ENCODE peak calls at places on chromosomes 6 and 20, in six cellular contexts. One of them, this sample, is unnamed.

GRCh38 chr6:81772741-81773140 is 20.3 kb upstream of the TENT5A start:
- DNase-seq in islet precursor cell: peak; percentile 77
- DNase-seq in transverse colon: no peak
- DNase-seq in T follicular helper cell: no peak
- DNase-seq in body of pancreas: no peak
- DNase-seq in substantia nigra: no peak
- DNase-seq in this sample: no peak

GRCh38 chr6:119929121-119929520 is 579.6 kb upstream of the MAN1A1 start:
- DNase-seq in islet precursor cell: no peak
- DNase-seq in transverse colon: no peak
- DNase-seq in T follicular helper cell: no peak
- DNase-seq in body of pancreas: no peak
- DNase-seq in substantia nigra: no peak
- DNase-seq in this sample: no peak

GRCh38 chr20:15854871-15855270 is 718.4 kb downstream of the KIF16B start:
- DNase-seq in islet precursor cell: no peak
- DNase-seq in transverse colon: no peak
- DNase-seq in T follicular helper cell: no peak
- DNase-seq in body of pancreas: no peak
- DNase-seq in substantia nigra: no peak
- DNase-seq in this sample: no peak

GRCh38 chr20:18003897-18004296 is 35.1 kb downstream of the MGME1 start:
- DNase-seq in islet precursor cell: peak; percentile 69
- DNase-seq in transverse colon: no peak
- DNase-seq in T follicular helper cell: no peak
- DNase-seq in body of pancreas: no peak
- DNase-seq in substantia nigra: no peak
- DNase-seq in this sample: peak; percentile 58

GRCh38 chr6:148998704-148999103 is 251.9 kb downstream of the UST start:
- DNase-seq in islet precursor cell: no peak
- DNase-seq in transverse colon: no peak
- DNase-seq in T follicular helper cell: no peak
- DNase-seq in body of pancreas: no peak
- DNase-seq in substantia nigra: no peak
- DNase-seq in this sample: no peak

GRCh38 chr20:10090588-10091166 is 55.9 kb downstream of the ANKEF1 start:
- DNase-seq in islet precursor cell: peak; percentile 59
- DNase-seq in transverse colon: peak; percentile 13
- DNase-seq in T follicular helper cell: peak; percentile 1
- DNase-seq in body of pancreas: peak; percentile 78
- DNase-seq in substantia nigra: peak; percentile 18
- DNase-seq in this sample: peak; percentile 20

GRCh38 chr6:144485531-144485930 is 200.4 kb downstream of the UTRN start:
- DNase-seq in islet precursor cell: no peak
- DNase-seq in transverse colon: no peak
- DNase-seq in T follicular helper cell: no peak
- DNase-seq in body of pancreas: no peak
- DNase-seq in substantia nigra: no peak
- DNase-seq in this sample: no peak

GRCh38 chr6:111215134-111215533 is 127.8 kb downstream of the SLC16A10 start:
- DNase-seq in islet precursor cell: no peak
- DNase-seq in transverse colon: no peak
- DNase-seq in T follicular helper cell: no peak
- DNase-seq in body of pancreas: no peak
- DNase-seq in substantia nigra: no peak
- DNase-seq in this sample: no peak

GRCh38 chr20:59131541-59132285 is 31.9 kb upstream of the ZNF831 start:
- DNase-seq in islet precursor cell: no peak
- DNase-seq in transverse colon: no peak
- DNase-seq in T follicular helper cell: no peak
- DNase-seq in body of pancreas: no peak
- DNase-seq in substantia nigra: no peak
- DNase-seq in this sample: no peak

GRCh38 chr20:62120990-62121775 is 1.1 kb upstream of the LSM14B start:
- DNase-seq in islet precursor cell: no peak
- DNase-seq in transverse colon: peak; percentile 66
- DNase-seq in T follicular helper cell: no peak
- DNase-seq in body of pancreas: no peak
- DNase-seq in substantia nigra: no peak
- DNase-seq in this sample: no peak

GRCh38 chr6:30720738-30721197 is 616 bp downstream of the TUBB start:
- DNase-seq in islet precursor cell: peak; percentile 76
- DNase-seq in transverse colon: peak; percentile 84
- DNase-seq in T follicular helper cell: no peak
- DNase-seq in body of pancreas: peak; percentile 69
- DNase-seq in substantia nigra: peak; percentile 13
- DNase-seq in this sample: peak; percentile 52

GRCh38 chr6:143583542-143584330 is 72.2 kb upstream of the FUCA2 start:
- DNase-seq in islet precursor cell: no peak
- DNase-seq in transverse colon: no peak
- DNase-seq in T follicular helper cell: no peak
- DNase-seq in body of pancreas: no peak
- DNase-seq in substantia nigra: no peak
- DNase-seq in this sample: no peak

GRCh38 chr6:1771324-1771723 is 161.6 kb downstream of the FOXC1 start:
- DNase-seq in islet precursor cell: no peak
- DNase-seq in transverse colon: no peak
- DNase-seq in T follicular helper cell: no peak
- DNase-seq in body of pancreas: no peak
- DNase-seq in substantia nigra: no peak
- DNase-seq in this sample: no peak

GRCh38 chr20:49541733-49542513 is 26.0 kb downstream of the PTGIS start:
- DNase-seq in islet precursor cell: peak; percentile 81
- DNase-seq in transverse colon: peak; percentile 73
- DNase-seq in T follicular helper cell: peak; percentile 24
- DNase-seq in body of pancreas: peak; percentile 58
- DNase-seq in substantia nigra: peak; percentile 13
- DNase-seq in this sample: peak; percentile 80

GRCh38 chr6:112251170-112251945 is 3.0 kb downstream of the LAMA4 start:
- DNase-seq in islet precursor cell: no peak
- DNase-seq in transverse colon: peak; percentile 36
- DNase-seq in T follicular helper cell: no peak
- DNase-seq in body of pancreas: no peak
- DNase-seq in substantia nigra: no peak
- DNase-seq in this sample: no peak

GRCh38 chr6:170042086-170042485 is 248.8 kb downstream of the DLL1 start:
- DNase-seq in islet precursor cell: no peak
- DNase-seq in transverse colon: no peak
- DNase-seq in T follicular helper cell: no peak
- DNase-seq in body of pancreas: no peak
- DNase-seq in substantia nigra: no peak
- DNase-seq in this sample: no peak

GRCh38 chr6:26017567-26017966 is 55.0 kb downstream of the TRIM38 start:
- DNase-seq in islet precursor cell: peak; percentile 59
- DNase-seq in transverse colon: peak; percentile 42
- DNase-seq in T follicular helper cell: peak; percentile 41
- DNase-seq in body of pancreas: peak; percentile 20
- DNase-seq in substantia nigra: peak; percentile 6
- DNase-seq in this sample: peak; percentile 44

This sample was measured in GM13977.